ENCODE peak calls at places on chromosomes 5 and 9, in five cellular contexts. P is brain microvascular endothelial cell; J is neural progenitor cell; R is CD4-positive, alpha-beta T cell; V is HFF-Myc. X is an unnamed sample.

GRCh38 chr5:180704362-180704761 is 35.5 kb downstream of the OR2Y1 start:
- DNase-seq in R (no peak), J (no peak), P (peak), V (no peak), X (no peak)

GRCh38 chr5:59335544-59335943 is 558.0 kb downstream of the PDE4D start:
- DNase-seq in P (no peak), J (no peak), R (no peak), V (no peak), X (no peak)

GRCh38 chr5:146467729-146468128 is 20.6 kb downstream of the TCERG1 start:
- DNase-seq in P (no peak), V (no peak), R (no peak), J (no peak), X (no peak)

GRCh38 chr9:109856785-109857184 is 76.8 kb downstream of the PALM2AKAP2 start:
- DNase-seq in R (no peak), V (peak), P (peak), J (peak), X (no peak)

GRCh38 chr9:94975480-94976452 is 249.3 kb downstream of the AOPEP start:
- DNase-seq in P (no peak), V (no peak), J (no peak), R (no peak), X (no peak)

GRCh38 chr9:107816187-107817021 is 326.8 kb upstream of the KLF4 start:
- DNase-seq in J (no peak), V (peak), R (no peak), P (no peak), X (no peak)

GRCh38 chr5:132639706-132640130 is 18.3 kb upstream of the IL13 start:
- DNase-seq in V (no peak), R (no peak), P (no peak), J (no peak), X (no peak)

GRCh38 chr5:2921651-2922050 is 170.2 kb upstream of the IRX2 start:
- DNase-seq in R (no peak), V (no peak), J (no peak), P (no peak), X (no peak)

GRCh38 chr5:27267209-27267824 is 228.9 kb upstream of the CDH9 start:
- DNase-seq in R (no peak), J (no peak), V (no peak), P (no peak), X (no peak)

GRCh38 chr9:69471433-69471832 is 146.4 kb downstream of the ENTREP1 start:
- DNase-seq in V (no peak), P (no peak), J (no peak), R (no peak), X (no peak)

GRCh38 chr5:32297181-32298055 is 15.3 kb downstream of the MTMR12 start:
- DNase-seq in R (no peak), J (no peak), V (no peak), P (no peak), X (no peak)

GRCh38 chr5:54329731-54330709 is 19.6 kb upstream of the ARL15 start:
- DNase-seq in P (peak), J (no peak), V (peak), R (no peak), X (no peak)

GRCh38 chr9:5455181-5455580 is 4.8 kb downstream of the CD274 start:
- DNase-seq in V (no peak), J (no peak), R (no peak), P (peak), X (no peak)

GRCh38 chr5:6686501-6686900 is 26.7 kb upstream of the TENT4A start:
- DNase-seq in R (no peak), J (no peak), V (no peak), P (no peak), X (no peak)

GRCh38 chr9:24897826-24898225 is 352.1 kb upstream of the IZUMO3 start:
- DNase-seq in J (no peak), R (no peak), V (no peak), P (no peak), X (no peak)

GRCh38 chr9:94160594-94161501 is 76.6 kb downstream of the PTPDC1 start:
- DNase-seq in J (no peak), V (no peak), R (no peak), P (peak), X (no peak)

GRCh38 chr5:121704291-121704690 is 147.4 kb upstream of the FTMT start:
- DNase-seq in J (no peak), R (no peak), V (no peak), P (no peak), X (no peak)

GRCh38 chr9:104923289-104923688 is 4.7 kb downstream of the ABCA1 start:
- DNase-seq in V (no peak), P (peak), J (no peak), R (no peak), X (no peak)

GRCh38 chr5:135362102-135362501 is 36.9 kb downstream of the MACROH2A1 start:
- DNase-seq in R (no peak), P (no peak), V (no peak), J (no peak), X (no peak)

DNA sequence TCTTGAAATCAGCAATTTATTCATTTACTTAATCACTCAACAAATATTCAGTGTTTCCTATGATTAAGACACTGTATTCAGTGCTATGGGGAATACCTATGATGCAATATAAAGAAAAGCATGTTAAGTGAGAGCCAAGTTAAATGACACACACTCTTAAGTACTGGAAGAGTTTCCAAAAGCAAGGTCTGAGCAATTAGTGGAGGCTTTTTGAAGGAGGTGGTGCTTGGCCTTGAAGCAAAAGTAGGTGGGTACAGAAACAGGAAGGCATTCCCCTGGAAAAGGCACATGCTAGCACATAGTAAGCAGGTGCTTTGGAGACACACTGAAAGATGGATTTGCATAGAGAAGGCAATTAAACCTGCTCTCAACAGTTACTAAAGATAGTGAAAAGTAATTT is 4.0 kb downstream of the TSLP start:
- DNase-seq in R (no peak), J (no peak), V (no peak), P (no peak), X (no peak)
- TF ChIP-seq CTCF in R (no peak), J (no peak), V (no peak), P (no peak), X (no peak)

DNA sequence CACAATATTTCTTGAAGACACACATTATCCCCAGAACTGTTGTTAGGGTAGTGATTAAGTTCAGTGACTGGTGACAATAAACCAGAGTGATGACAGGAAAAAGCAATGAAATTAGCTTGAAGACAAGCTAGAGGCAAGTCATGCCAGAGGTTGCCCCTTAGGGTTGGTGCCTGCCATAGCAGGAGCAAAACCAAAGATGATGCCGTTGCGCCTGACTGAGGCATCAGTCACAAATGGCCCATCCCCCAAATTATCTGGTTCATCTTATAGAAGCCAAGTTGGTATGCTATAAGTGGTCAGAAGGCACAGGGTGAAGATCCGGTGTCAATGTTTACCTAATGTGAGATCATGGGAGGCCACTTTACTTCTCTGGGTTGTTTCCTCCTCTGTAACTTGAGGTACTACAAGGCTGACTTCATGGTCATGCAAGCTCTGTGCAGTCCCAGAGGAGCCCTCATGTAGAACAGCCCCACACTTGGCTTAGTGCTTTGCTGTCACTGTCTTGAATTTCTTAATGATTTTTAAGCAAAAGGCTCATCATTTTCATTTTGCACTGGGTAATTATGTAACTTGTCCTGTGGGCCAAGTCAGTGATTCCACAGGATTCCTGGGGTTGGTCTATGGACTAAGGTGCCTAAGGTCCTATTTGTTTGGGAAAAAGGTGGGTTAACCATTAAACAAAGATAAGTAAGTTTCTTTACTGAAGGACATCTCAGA is 211.3 kb downstream of the MAN2A1 start:
- DNase-seq in J (no peak), V (no peak), R (no peak), P (no peak), X (no peak)
- TF ChIP-seq CTCF in J (no peak), V (no peak), R (no peak), P (no peak), X (no peak)

GRCh38 chr5:143717400-143717799 is 94.6 kb upstream of the HMHB1 start:
- DNase-seq in V (peak), R (no peak), J (no peak), P (peak), X (no peak)
- TF ChIP-seq CTCF in V (no peak), R (no peak), J (no peak), P (peak), X (no peak)

DNA sequence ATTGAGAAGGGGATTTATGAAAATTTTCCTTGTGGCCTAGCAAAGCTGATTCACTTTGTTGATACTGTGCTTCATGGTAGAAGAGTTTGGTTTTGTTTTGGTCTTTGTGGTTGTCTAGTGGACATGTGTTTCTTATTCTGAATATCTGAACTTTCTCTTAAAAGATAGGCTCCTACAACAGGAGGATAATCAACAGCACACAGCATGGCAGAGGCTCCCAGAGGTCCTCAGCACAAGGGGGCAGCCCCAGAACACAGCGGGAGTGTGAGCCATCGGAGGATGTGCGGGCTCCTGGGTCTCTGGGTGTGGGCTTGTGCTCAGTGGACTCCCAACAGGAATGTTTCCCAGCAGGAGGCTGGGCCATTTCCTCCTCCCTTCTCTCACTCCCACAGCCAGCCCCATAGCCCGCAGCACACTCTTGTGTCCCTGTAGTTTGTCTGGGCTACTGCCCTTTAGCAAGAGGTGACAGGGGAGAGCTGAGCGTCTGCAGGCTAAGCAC is 164.3 kb upstream of the OTULINL start:
- DNase-seq in J (no peak), R (no peak), V (peak), P (peak), X (no peak)
- TF ChIP-seq CTCF in J (no peak), R (no peak), V (no peak), P (peak), X (no peak)

DNA sequence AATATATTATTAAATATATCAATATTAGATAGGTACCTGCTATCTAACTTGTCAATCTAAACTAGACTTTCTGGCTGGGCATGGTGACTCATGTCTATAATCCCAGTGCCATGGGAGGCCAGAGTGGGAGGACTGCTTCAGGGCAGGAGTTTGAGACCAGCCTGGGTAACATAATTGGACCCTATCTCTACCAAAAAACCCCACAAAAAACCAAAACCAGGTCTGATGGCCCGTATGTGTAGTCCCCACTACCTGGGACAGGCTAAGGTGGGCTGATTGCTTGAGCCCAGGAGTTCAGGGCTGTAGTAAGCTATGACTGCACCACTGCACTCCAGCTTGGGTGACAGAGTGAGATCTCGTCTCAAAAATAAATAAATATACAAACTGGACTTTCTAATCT is 55.0 kb downstream of the PJA2 start:
- DNase-seq in V (no peak), R (no peak), J (no peak), P (no peak), X (no peak)
- TF ChIP-seq CTCF in V (no peak), R (no peak), J (no peak), P (no peak), X (no peak)

GRCh38 chr9:127049044-127049443 is 73.4 kb downstream of the ANGPTL2 start:
- DNase-seq in J (no peak), R (peak), P (peak), V (peak), X (no peak)
- TF ChIP-seq CTCF in J (no peak), R (peak), P (peak), V (peak), X (no peak)

GRCh38 chr5:171365351-171365750 is 22.3 kb upstream of the NPM1 start:
- DNase-seq in J (peak), P (peak), V (no peak), R (no peak), X (no peak)
- TF ChIP-seq CTCF in J (peak), P (peak), V (peak), R (no peak), X (peak)

GRCh38 chr5:173479711-173480110 is 136.7 kb downstream of the BOD1 start:
- DNase-seq in R (no peak), J (no peak), V (no peak), P (no peak), X (no peak)

GRCh38 chr5:173480896-173481295 is 135.6 kb downstream of the BOD1 start:
- DNase-seq in V (no peak), R (no peak), P (no peak), J (no peak), X (no peak)

GRCh38 chr5:173474881-173475287 is 141.6 kb downstream of the BOD1 start:
- DNase-seq in V (no peak), J (no peak), R (no peak), P (peak), X (no peak)

GRCh38 chr5:173475780-173476179 is 140.7 kb downstream of the BOD1 start:
- DNase-seq in P (no peak), R (no peak), V (no peak), J (no peak), X (no peak)

DNA sequence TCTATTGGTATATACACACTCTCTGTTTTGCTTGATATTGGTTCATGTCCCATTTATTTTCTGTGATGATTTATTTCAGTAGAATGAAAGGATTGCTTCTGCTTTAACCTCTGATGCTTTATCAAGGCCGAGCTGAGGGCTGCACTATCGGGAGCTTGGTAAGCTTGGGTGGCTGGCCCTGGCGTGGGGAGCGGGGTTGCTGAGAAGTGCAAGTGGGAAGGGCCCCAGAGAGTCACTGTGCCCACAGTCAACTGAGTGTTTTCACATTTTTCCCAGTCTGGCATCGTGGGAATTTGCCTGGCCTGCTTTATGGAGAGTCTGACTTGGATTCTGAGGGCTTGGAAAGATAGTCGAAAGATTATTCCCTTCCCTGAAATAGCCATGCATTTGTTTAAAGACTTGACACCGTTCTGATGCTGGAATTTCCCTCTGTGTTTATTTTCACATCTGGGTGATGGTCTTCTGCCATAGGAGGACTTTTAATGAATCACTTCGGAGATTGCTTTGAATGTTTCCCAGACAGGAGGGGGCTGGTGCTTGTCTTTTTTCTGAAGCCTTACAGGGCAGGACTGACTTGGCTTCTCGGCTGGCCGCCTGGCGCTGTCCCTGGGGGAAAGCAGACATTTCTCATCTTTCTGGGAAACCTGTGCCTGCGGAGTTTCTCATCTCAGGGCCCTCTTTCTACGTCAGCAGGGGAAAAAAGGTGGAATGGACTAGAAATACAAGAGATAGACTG is 139.0 kb downstream of the BOD1 start:
- DNase-seq in V (no peak), J (no peak), R (no peak), P (peak), X (no peak)
- TF ChIP-seq CTCF in V (no peak), J (no peak), R (no peak), P (peak), X (no peak)

GRCh38 chr9:124480621-124480981 is 26.6 kb downstream of the NR5A1 start:
- DNase-seq in J (peak), P (no peak), R (no peak), V (peak), X (no peak)
- TF ChIP-seq CTCF in J (peak), P (peak), R (no peak), V (peak), X (no peak)